ENCODE peak calls at places on chromosomes 4 and X, in seven cellular contexts. F, Q, R, G, J, U and K are unnamed samples.

GRCh38 chr4:168856312-168856711 is 153.7 kb downstream of the CBR4 start:
- DNase-seq in J (no peak), U (no peak), R (no peak), Q (no peak), F (no peak), G (no peak), K (no peak)

GRCh38 chr4:189823611-189824010 is 117.1 kb upstream of the FRG1 start:
- DNase-seq in Q (no peak), J (no peak), F (no peak), G (no peak), U (no peak), R (no peak), K (no peak)

GRCh38 chr4:64248151-64248550 is 161.1 kb downstream of the TECRL start:
- DNase-seq in G (no peak), Q (no peak), J (no peak), R (no peak), U (no peak), F (no peak), K (no peak)

GRCh38 chr4:5751073-5751917 is 40.3 kb downstream of the EVC start:
- DNase-seq in Q (no peak), R (peak; percentile 47), J (no peak), F (no peak), G (no peak), U (no peak), K (no peak)

GRCh38 chr4:148503681-148504080 is 61.5 kb upstream of the NR3C2 start:
- DNase-seq in G (no peak), F (no peak), U (no peak), R (no peak), Q (no peak), J (no peak), K (no peak)

GRCh38 chr4:38753021-38753806 is 29.6 kb downstream of the TLR10 start:
- DNase-seq in G (peak; percentile 56), U (peak; percentile 73), F (no peak), R (peak; percentile 97), Q (peak; percentile 91), J (no peak), K (peak; percentile 83)

GRCh38 chr4:39466747-39467146 is 7.9 kb downstream of the LIAS start:
- DNase-seq in G (no peak), U (no peak), J (no peak), R (no peak), F (no peak), Q (no peak), K (no peak)

GRCh38 chr4:96767815-96768480 is 928.1 kb downstream of the PDHA2 start:
- DNase-seq in F (no peak), R (no peak), Q (no peak), J (no peak), G (no peak), U (no peak), K (no peak)

GRCh38 chr4:133149932-133150642 is 993 bp downstream of the PCDH10 start:
- DNase-seq in G (no peak), F (no peak), Q (no peak), U (peak; percentile 1), R (peak; percentile 26), J (no peak), K (no peak)

GRCh38 chrX:17547658-17548057 is 172.7 kb downstream of the NHS start:
- DNase-seq in J (peak; percentile 44), U (no peak), R (no peak), F (peak; percentile 56), Q (peak; percentile 63), G (no peak), K (no peak)

GRCh38 chrX:134685662-134686061 is 27.4 kb upstream of the PLAC1 start:
- DNase-seq in R (no peak), J (no peak), Q (no peak), G (no peak), F (no peak), U (no peak), K (no peak)

GRCh38 chrX:77597090-77597489 is 149.9 kb downstream of the FGF16 start:
- DNase-seq in F (no peak), Q (no peak), U (no peak), R (no peak), J (peak; percentile 15), G (no peak), K (no peak)

GRCh38 chrX:18664947-18665346 is 7.0 kb downstream of the RS1 start:
- DNase-seq in R (peak; percentile 59), J (no peak), F (no peak), Q (no peak), U (no peak), G (no peak), K (no peak)
- TF ChIP-seq CTCF in R (peak; percentile 56), J (no peak), F (no peak), Q (no peak), U (peak; percentile 15), G (no peak), K (no peak)

GRCh38 chrX:71251456-71251973 is 2.4 kb downstream of the ZMYM3 start:
- DNase-seq in F (no peak), J (no peak), U (no peak), R (no peak), Q (no peak), G (no peak), K (no peak)

GRCh38 chrX:71252221-71252620 is 1.7 kb downstream of the ZMYM3 start:
- DNase-seq in U (no peak), G (no peak), F (no peak), J (no peak), Q (no peak), R (no peak), K (no peak)

GRCh38 chrX:71254092-71254941 is at the start of gene ZMYM3:
- DNase-seq in G (peak; percentile 71), R (peak; percentile 85), J (peak; percentile 85), U (peak; percentile 68), Q (peak; percentile 89), F (peak; percentile 24), K (peak; percentile 86)

GRCh38 chrX:71256051-71256450 is 2.1 kb upstream of the ZMYM3 start:
- DNase-seq in U (no peak), F (no peak), Q (no peak), J (no peak), R (no peak), G (no peak), K (no peak)

DNA sequence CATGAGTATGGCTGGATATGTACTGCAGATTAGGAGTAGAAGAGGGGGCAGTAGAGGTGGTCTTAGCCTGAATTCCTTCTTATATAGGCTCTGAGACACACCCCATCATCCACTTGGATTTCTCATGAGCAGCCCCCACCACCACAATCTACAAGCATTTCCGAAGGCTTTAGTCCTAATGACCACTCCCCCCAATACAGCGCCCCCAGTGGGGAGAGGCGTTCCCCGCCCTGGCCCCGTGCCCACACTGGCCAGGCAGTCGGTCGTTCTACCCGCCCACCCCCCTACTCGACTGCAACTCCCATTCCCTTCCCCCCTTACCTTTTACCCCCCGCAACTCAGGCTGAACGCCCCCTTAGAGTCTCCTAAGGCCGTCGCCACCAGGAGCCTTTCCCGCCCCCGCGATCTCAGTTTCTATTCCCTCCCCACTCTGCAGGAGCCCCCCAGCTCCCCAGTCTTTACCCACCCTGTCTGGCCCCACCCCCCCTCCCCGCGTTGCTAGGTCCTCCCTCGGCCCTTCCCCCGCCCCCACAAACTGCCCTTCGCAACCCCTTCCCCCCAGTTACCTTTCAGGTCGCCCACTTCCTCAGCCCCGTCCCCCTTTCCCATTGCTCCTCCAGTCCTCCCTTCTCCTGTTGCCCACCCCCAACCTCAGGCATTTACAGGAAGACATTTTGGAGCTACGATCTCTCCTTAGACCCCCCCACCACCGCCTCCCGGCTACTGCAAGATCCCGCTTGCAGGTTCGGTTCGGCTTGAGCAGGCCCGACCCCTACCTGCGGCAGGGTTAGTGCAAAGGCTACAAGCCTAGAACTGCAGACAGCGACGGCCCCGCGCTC is 468 bp downstream of the ZMYM3 start:
- DNase-seq in F (no peak), G (peak; percentile 3), J (peak; percentile 47), Q (peak; percentile 75), U (peak; percentile 37), R (peak; percentile 51), K (peak; percentile 61)
- TF ChIP-seq CTCF in F (peak; percentile 46), G (peak; percentile 18), J (peak; percentile 43), Q (no peak), U (peak; percentile 58), R (peak; percentile 56), K (peak; percentile 20)

GRCh38 chr4:138981930-138982390 is 33.6 kb upstream of the NOCT start:
- DNase-seq in R (peak; percentile 31), U (no peak), Q (no peak), J (no peak), F (no peak), G (no peak), K (no peak)
- TF ChIP-seq CTCF in R (peak; percentile 43), U (peak; percentile 30), Q (no peak), J (no peak), F (no peak), G (no peak), K (no peak)

GRCh38 chrX:101617211-101618191 is at the start of gene ARMCX6:
- DNase-seq in J (peak; percentile 70), R (peak; percentile 71), U (peak; percentile 44), Q (peak; percentile 84), F (no peak), G (peak; percentile 60), K (peak; percentile 69)
- TF ChIP-seq CTCF in J (peak; percentile 42), R (peak; percentile 61), U (peak; percentile 33), Q (no peak), F (peak; percentile 28), G (peak; percentile 16), K (peak; percentile 21)

GRCh38 chr4:47490550-47490949 is 5.5 kb downstream of the ATP10D start:
- DNase-seq in R (peak; percentile 53), G (no peak), J (peak; percentile 9), F (no peak), Q (no peak), U (no peak), K (no peak)
- TF ChIP-seq CTCF in R (peak; percentile 69), G (no peak), J (no peak), F (peak; percentile 75), Q (no peak), U (peak; percentile 52), K (peak; percentile 29)

GRCh38 chrX:78708171-78708570 is 39.3 kb upstream of the LPAR4 start:
- DNase-seq in U (no peak), Q (no peak), G (no peak), R (peak; percentile 46), J (peak; percentile 0), F (no peak), K (no peak)
- TF ChIP-seq CTCF in U (peak; percentile 44), Q (no peak), G (no peak), R (peak; percentile 61), J (peak; percentile 25), F (peak; percentile 36), K (peak; percentile 7)

GRCh38 chrX:41528784-41529183 is 81.6 kb downstream of the NYX start:
- DNase-seq in G (no peak), J (no peak), U (no peak), F (no peak), Q (no peak), R (no peak), K (no peak)
- TF ChIP-seq CTCF in G (no peak), J (no peak), U (no peak), F (no peak), Q (no peak), R (no peak), K (no peak)